ENCODE peak calls at places on chromosome 10, in seven cellular contexts. M, E, D, I, N, X and V are unnamed samples.

GRCh38 chr10:11335167-11335652 is 276.2 kb downstream of the USP6NL start:
- DNase-seq in E (no peak), X (no peak), M (no peak), D (no peak), N (no peak), I (no peak), V (no peak)

GRCh38 chr10:111211756-111212155 is 134.9 kb downstream of the ADRA2A start:
- DNase-seq in E (no peak), N (no peak), X (no peak), M (peak; percentile 62), I (no peak), D (no peak), V (no peak)

GRCh38 chr10:122703483-122704448 is 4.1 kb upstream of the C10orf120 start:
- DNase-seq in D (peak; percentile 82), N (peak; percentile 41), X (no peak), M (peak; percentile 16), I (peak; percentile 78), E (peak; percentile 79), V (no peak)

GRCh38 chr10:130631139-130631864 is 495.1 kb downstream of the GLRX3 start:
- DNase-seq in M (no peak), E (no peak), X (no peak), N (no peak), I (no peak), D (no peak), V (no peak)

GRCh38 chr10:21329995-21330627 is 195.4 kb downstream of the SKIDA1 start:
- DNase-seq in D (no peak), M (peak; percentile 91), I (no peak), E (no peak), X (no peak), N (no peak), V (peak; percentile 80)

GRCh38 chr10:22097696-22098095 is 94.2 kb upstream of the DNAJC1 start:
- DNase-seq in X (no peak), M (no peak), N (no peak), I (no peak), E (no peak), D (no peak), V (no peak)

GRCh38 chr10:32795598-32796183 is 162.3 kb downstream of the ITGB1 start:
- DNase-seq in D (no peak), E (no peak), I (no peak), N (peak; percentile 28), X (no peak), M (peak; percentile 5), V (no peak)

GRCh38 chr10:113139695-113140094 is 189.6 kb downstream of the TCF7L2 start:
- DNase-seq in X (no peak), I (no peak), D (no peak), N (no peak), M (peak; percentile 29), E (no peak), V (no peak)

GRCh38 chr10:19817251-19818046 is 1.2 kb downstream of the PLXDC2 start:
- DNase-seq in X (no peak), E (peak; percentile 52), N (no peak), M (no peak), I (peak; percentile 2), D (peak; percentile 60), V (no peak)

GRCh38 chr10:113228570-113228969 is 278.5 kb downstream of the TCF7L2 start:
- DNase-seq in X (no peak), I (no peak), M (peak; percentile 66), D (no peak), E (no peak), N (no peak), V (no peak)

GRCh38 chr10:105797234-105797890 is 1156.3 kb downstream of the SORCS3 start:
- DNase-seq in D (no peak), I (no peak), N (peak; percentile 15), M (no peak), X (no peak), E (no peak), V (peak; percentile 61)

GRCh38 chr10:128051548-128051947 is 74.7 kb downstream of the MKI67 start:
- DNase-seq in M (no peak), I (no peak), N (no peak), D (no peak), E (no peak), X (no peak), V (no peak)

GRCh38 chr10:113879691-113880090 is 25.2 kb downstream of the NHLRC2 start:
- DNase-seq in X (no peak), I (no peak), D (no peak), E (no peak), M (no peak), N (no peak), V (no peak)

GRCh38 chr10:72081772-72082590 is 6.4 kb downstream of the SPOCK2 start:
- DNase-seq in E (no peak), I (no peak), D (peak; percentile 27), N (no peak), M (no peak), X (no peak), V (no peak)

GRCh38 chr10:132185601-132186487 is 904 bp upstream of the DPYSL4 start:
- DNase-seq in E (peak; percentile 79), D (no peak), N (no peak), M (no peak), I (no peak), X (no peak), V (no peak)

GRCh38 chr10:47111329-47111862 is 188.6 kb upstream of the GDF10 start:
- DNase-seq in E (no peak), X (peak; percentile 31), M (no peak), D (no peak), N (no peak), I (no peak), V (no peak)

DNA sequence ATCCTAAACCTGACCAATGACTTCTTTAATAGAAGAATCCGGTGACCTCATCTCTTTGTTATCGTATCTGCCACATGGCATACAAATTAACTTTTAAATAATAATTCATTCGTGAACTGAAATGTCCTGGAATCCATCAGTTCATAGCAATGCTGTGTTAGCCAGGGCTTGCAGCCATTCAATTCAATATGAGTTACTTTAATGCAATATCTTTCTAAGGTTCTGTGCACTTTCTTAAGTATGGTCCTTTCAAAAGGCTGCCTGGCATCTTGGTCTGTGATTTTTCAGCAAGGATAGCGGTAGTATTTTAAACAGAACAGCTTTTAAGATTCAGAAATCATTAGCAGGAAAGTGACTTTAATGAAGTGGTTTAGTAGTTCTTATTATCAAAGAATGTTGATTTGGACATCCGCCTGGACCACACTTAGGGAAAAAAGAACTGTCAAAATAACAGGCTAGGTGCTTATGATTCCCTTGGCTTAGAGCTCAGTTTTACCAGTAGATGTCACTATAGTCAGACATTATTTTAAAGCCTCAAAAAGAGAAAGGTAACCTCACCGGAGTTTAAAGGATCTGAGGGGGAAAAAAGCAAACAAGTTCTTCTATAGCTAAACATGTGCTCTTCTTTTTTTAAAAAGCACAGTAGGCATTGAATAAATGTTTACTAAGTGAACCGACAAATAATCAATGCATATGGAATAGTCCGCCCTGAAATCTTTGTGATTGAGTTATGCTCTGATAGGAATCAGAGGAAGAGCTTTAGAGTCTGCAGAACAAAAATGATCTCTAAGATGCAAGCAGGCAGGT is 22.7 kb downstream of the SLC35G1 start:
- DNase-seq in X (no peak), M (peak; percentile 38), I (no peak), E (no peak), D (no peak), N (no peak), V (peak; percentile 16)
- TF ChIP-seq CTCF in X (peak; percentile 79), M (peak; percentile 80), I (peak; percentile 73), E (peak; percentile 49), D (peak; percentile 63), N (peak; percentile 76), V (peak; percentile 68)

GRCh38 chr10:12975266-12975665 is 26.2 kb downstream of the CCDC3 start:
- DNase-seq in I (no peak), M (no peak), E (no peak), X (no peak), N (no peak), D (no peak), V (no peak)
- TF ChIP-seq CTCF in I (peak; percentile 43), M (no peak), E (no peak), X (peak; percentile 22), N (peak; percentile 42), D (no peak), V (peak; percentile 17)

GRCh38 chr10:101749033-101749432 is 26.9 kb downstream of the FGF8 start:
- DNase-seq in D (no peak), E (peak; percentile 33), N (no peak), X (no peak), M (no peak), I (peak; percentile 49), V (no peak)
- TF ChIP-seq CTCF in D (no peak), E (no peak), N (no peak), X (peak; percentile 58), M (peak; percentile 20), I (no peak), V (no peak)

GRCh38 chr10:60967260-60967659 is 23.3 kb upstream of the RHOBTB1 start:
- DNase-seq in M (no peak), D (no peak), I (no peak), X (no peak), N (no peak), E (no peak), V (no peak)

GRCh38 chr10:60962946-60963345 is 19.0 kb upstream of the RHOBTB1 start:
- DNase-seq in D (no peak), N (no peak), E (no peak), M (no peak), X (no peak), I (no peak), V (no peak)

GRCh38 chr10:60967854-60968484 is 24.0 kb upstream of the RHOBTB1 start:
- DNase-seq in E (no peak), M (no peak), N (no peak), D (no peak), X (no peak), I (no peak), V (no peak)

GRCh38 chr10:60963441-60964256 is 19.7 kb upstream of the RHOBTB1 start:
- DNase-seq in I (no peak), X (no peak), N (no peak), D (no peak), M (peak; percentile 39), E (no peak), V (no peak)

GRCh38 chr10:60964257-60965235 is 20.6 kb upstream of the RHOBTB1 start:
- DNase-seq in I (peak; percentile 50), N (peak; percentile 78), D (peak; percentile 71), M (peak; percentile 85), E (peak; percentile 61), X (no peak), V (peak; percentile 89)
- TF ChIP-seq CTCF in I (peak; percentile 89), N (peak; percentile 94), D (peak; percentile 85), M (peak; percentile 93), E (peak; percentile 80), X (peak; percentile 90), V (peak; percentile 89)

GRCh38 chr10:17872191-17873091 is 63.3 kb downstream of the MRC1 start:
- DNase-seq in I (no peak), E (no peak), M (peak; percentile 38), N (peak; percentile 24), X (no peak), D (no peak), V (no peak)
- TF ChIP-seq CTCF in I (no peak), E (no peak), M (peak; percentile 77), N (peak; percentile 61), X (peak; percentile 49), D (peak; percentile 57), V (peak; percentile 62)

GRCh38 chr10:6163364-6164270 is 39.1 kb upstream of the PFKFB3 start:
- DNase-seq in M (peak; percentile 61), N (no peak), X (peak; percentile 85), I (peak; percentile 61), E (peak; percentile 88), D (peak; percentile 97), V (no peak)
- TF ChIP-seq CTCF in M (no peak), N (no peak), X (no peak), I (no peak), E (no peak), D (no peak), V (no peak)